ENCODE peak calls at places on chromosomes 6 and 20, in seven cellular contexts. Z, A, U, C, I, E and Q are unnamed samples.

GRCh38 chr6:17225767-17226166 is 55.4 kb upstream of the RBM24 start:
- DNase-seq in Z (no peak), A (no peak), U (no peak), C (no peak), I (no peak), E (no peak), Q (no peak)

GRCh38 chr6:118939683-118940082 is 4.7 kb upstream of the MCM9 start:
- DNase-seq in Z (no peak), A (no peak), U (no peak), C (no peak), I (no peak), E (no peak), Q (no peak)

GRCh38 chr6:5260661-5261544 is at the start of the genes FARS2 and LYRM4:
- DNase-seq in Z (peak), A (peak), U (peak), C (peak), I (peak), E (peak), Q (peak)

GRCh38 chr6:166757226-166758135 is 130.4 kb upstream of the RPS6KA2 start:
- DNase-seq in Z (peak), A (no peak), U (no peak), C (no peak), I (no peak), E (peak), Q (peak)

GRCh38 chr6:45946887-45947286 is 68.8 kb downstream of the CLIC5 start:
- DNase-seq in Z (no peak), A (no peak), U (no peak), C (no peak), I (no peak), E (no peak), Q (peak)

GRCh38 chr20:41119593-41120561 is 17.5 kb upstream of the PLCG1 start:
- DNase-seq in Z (no peak), A (no peak), U (no peak), C (no peak), I (no peak), E (no peak), Q (no peak)

GRCh38 chr6:24543683-24544082 is 48.9 kb downstream of the ALDH5A1 start:
- DNase-seq in Z (no peak), A (no peak), U (no peak), C (no peak), I (no peak), E (no peak), Q (no peak)

GRCh38 chr6:159729598-159729997 is 2.3 kb downstream of the WTAP start:
- DNase-seq in Z (peak), A (no peak), U (no peak), C (peak), I (no peak), E (peak), Q (peak)

GRCh38 chr6:12314751-12315150 is 24.6 kb downstream of the EDN1 start:
- DNase-seq in Z (no peak), A (no peak), U (no peak), C (no peak), I (no peak), E (peak), Q (no peak)

GRCh38 chr20:32965115-32965514 is 39.1 kb downstream of the SUN5 start:
- DNase-seq in Z (no peak), A (no peak), U (no peak), C (no peak), I (no peak), E (no peak), Q (no peak)

GRCh38 chr6:129795261-129795660 is 65.9 kb downstream of the TMEM244 start:
- DNase-seq in Z (no peak), A (no peak), U (no peak), C (no peak), I (no peak), E (no peak), Q (no peak)

GRCh38 chr6:148747145-148747492 is 289 bp downstream of the UST start:
- DNase-seq in Z (no peak), A (no peak), U (no peak), C (no peak), I (peak), E (peak), Q (peak)

GRCh38 chr6:139148557-139149220 is 13.8 kb downstream of the HECA start:
- DNase-seq in Z (no peak), A (no peak), U (no peak), C (no peak), I (no peak), E (no peak), Q (peak)

GRCh38 chr6:106181664-106182418 is 95.7 kb downstream of the PRDM1 start:
- DNase-seq in Z (no peak), A (no peak), U (no peak), C (no peak), I (no peak), E (peak), Q (peak)

GRCh38 chr6:36130672-36131516 is 581 bp downstream of the MAPK13 start:
- DNase-seq in Z (no peak), A (no peak), U (no peak), C (peak), I (peak), E (no peak), Q (no peak)

GRCh38 chr20:4633379-4633778 is 88.3 kb upstream of the PRND start:
- DNase-seq in Z (no peak), A (no peak), U (peak), C (no peak), I (no peak), E (no peak), Q (no peak)

GRCh38 chr20:16459019-16459700 is 114.1 kb downstream of the KIF16B start:
- DNase-seq in Z (no peak), A (no peak), U (peak), C (no peak), I (peak), E (peak), Q (peak)